ENCODE peak calls at places on chromosomes 11 and 22, in ten cellular contexts. O, V, L, W, K, R, H, Q, P and N are unnamed samples.

GRCh38 chr11:71172680-71173079 is 79.7 kb downstream of the SHANK2 start:
- DNase-seq in O (peak), H (no peak), W (no peak), P (no peak), K (no peak), Q (no peak), V (no peak), L (no peak), R (peak), N (peak)

GRCh38 chr22:17638182-17638431 is 450 bp upstream of the BCL2L13 start:
- DNase-seq in V (no peak), O (peak), H (no peak), Q (peak), K (no peak), L (no peak), R (no peak), P (no peak), W (no peak), N (no peak)

GRCh38 chr11:1127664-1128162 is 30.0 kb upstream of the MUC5AC start:
- DNase-seq in L (no peak), P (no peak), Q (no peak), V (no peak), W (no peak), H (no peak), K (no peak), O (no peak), R (no peak), N (peak)

GRCh38 chr22:48254311-48254873 is 1491.9 kb downstream of the TBC1D22A start:
- DNase-seq in V (no peak), H (no peak), W (no peak), L (no peak), Q (no peak), P (no peak), R (no peak), O (no peak), K (no peak), N (peak)

GRCh38 chr22:30277547-30278344 is 11.1 kb upstream of the OSM start:
- DNase-seq in Q (no peak), H (peak), W (no peak), O (peak), V (no peak), P (peak), L (peak), K (peak), R (peak), N (no peak)

GRCh38 chr11:117143390-117143789 is 697 bp upstream of the PAFAH1B2 start:
- DNase-seq in H (peak), K (peak), R (no peak), P (peak), L (peak), O (peak), W (peak), Q (peak), V (peak), N (peak)

GRCh38 chr11:69328231-69328630 is 34.3 kb downstream of the MYEOV start:
- DNase-seq in P (no peak), V (no peak), R (peak), W (no peak), L (no peak), Q (no peak), K (no peak), O (no peak), H (no peak), N (peak)

GRCh38 chr11:11532574-11532973 is 89.2 kb downstream of the GALNT18 start:
- DNase-seq in W (no peak), R (no peak), H (no peak), K (no peak), L (no peak), P (no peak), Q (no peak), V (no peak), O (no peak), N (no peak)

GRCh38 chr11:88359529-88359928 is 22.0 kb upstream of the CTSC start:
- DNase-seq in Q (no peak), P (no peak), K (no peak), O (no peak), H (no peak), L (no peak), R (no peak), V (no peak), W (no peak), N (no peak)

GRCh38 chr11:45926001-45926401 is 3.5 kb downstream of the LARGE2 start:
- DNase-seq in R (peak), Q (no peak), P (no peak), H (no peak), V (no peak), L (no peak), K (no peak), O (no peak), W (no peak), N (peak)

GRCh38 chr11:64321533-64321932 is 3.6 kb downstream of the PRDX5 start:
- DNase-seq in O (peak), V (peak), H (no peak), K (no peak), L (peak), Q (peak), W (no peak), R (no peak), P (no peak), N (no peak)

GRCh38 chr22:36381513-36382079 is 6.2 kb downstream of the MYH9 start:
- DNase-seq in O (no peak), H (no peak), V (no peak), W (no peak), P (no peak), R (no peak), Q (no peak), K (peak), L (no peak), N (no peak)

GRCh38 chr22:27284314-27284713 is 517.2 kb downstream of the MN1 start:
- DNase-seq in H (no peak), P (no peak), K (no peak), L (no peak), V (no peak), R (no peak), O (no peak), Q (no peak), W (no peak), N (no peak)

GRCh38 chr11:71446942-71447688 is 1.1 kb downstream of the DHCR7 start:
- DNase-seq in V (no peak), H (peak), W (no peak), Q (no peak), R (peak), K (peak), L (peak), O (peak), P (peak), N (no peak)

GRCh38 chr11:129313588-129314288 is 61.9 kb upstream of the BARX2 start:
- DNase-seq in K (peak), W (no peak), R (no peak), Q (no peak), V (no peak), P (peak), L (no peak), H (peak), O (no peak), N (no peak)

GRCh38 chr11:131041331-131042040 is 125.2 kb upstream of the SNX19 start:
- DNase-seq in O (peak), Q (no peak), R (no peak), K (no peak), L (no peak), W (no peak), V (no peak), P (no peak), H (peak), N (no peak)

DNA sequence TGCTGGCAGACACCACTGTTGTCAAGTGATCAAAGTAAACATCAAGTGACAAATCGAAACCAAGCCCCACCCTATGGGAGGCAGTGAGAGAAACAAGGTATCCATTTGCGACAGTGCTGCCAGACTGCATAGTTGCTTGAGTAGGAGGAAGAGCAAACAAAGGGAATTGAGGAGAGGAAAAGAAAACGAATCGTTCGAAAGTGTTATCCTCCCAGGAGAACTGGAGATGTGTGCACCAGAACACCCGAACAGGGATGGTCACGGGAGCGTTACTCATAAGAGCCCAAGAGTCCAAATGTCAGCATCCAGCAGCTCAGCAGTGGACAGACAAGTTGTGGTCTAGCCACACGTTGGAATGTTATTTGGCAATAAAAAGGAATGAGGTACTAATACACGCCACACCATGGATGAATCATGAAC is 58.4 kb upstream of the NUP50 start:
- DNase-seq in Q (no peak), O (peak), R (peak), V (no peak), W (no peak), L (peak), H (peak), P (no peak), K (peak), N (no peak)
- H3K4me3 ChIP-seq in Q (no peak), O (no peak), R (no peak), V (no peak), W (no peak), L (no peak), H (peak), P (no peak), K (peak), N (no peak)

GRCh38 chr11:7576671-7577225 is 62.9 kb downstream of the PPFIBP2 start:
- DNase-seq in L (no peak), W (peak), P (no peak), H (peak), Q (no peak), V (no peak), K (peak), O (no peak), R (no peak), N (no peak)

GRCh38 chr11:7577883-7578242 is 64.1 kb downstream of the PPFIBP2 start:
- DNase-seq in L (peak), Q (no peak), P (peak), O (peak), V (no peak), H (peak), W (no peak), R (no peak), K (no peak), N (no peak)

GRCh38 chr11:7578276-7578955 is 64.6 kb downstream of the PPFIBP2 start:
- DNase-seq in V (no peak), K (no peak), R (no peak), H (no peak), O (no peak), P (no peak), W (no peak), Q (no peak), L (no peak), N (no peak)

GRCh38 chr11:7575841-7576451 is 62.1 kb downstream of the PPFIBP2 start:
- DNase-seq in O (peak), Q (no peak), H (no peak), W (no peak), P (no peak), V (no peak), L (peak), R (peak), K (no peak), N (peak)

GRCh38 chr11:7577226-7577882 is 63.6 kb downstream of the PPFIBP2 start:
- DNase-seq in V (no peak), R (no peak), W (peak), Q (no peak), H (no peak), K (no peak), O (no peak), L (peak), P (peak), N (no peak)
- H3K4me3 ChIP-seq in V (peak), R (no peak), W (peak), Q (no peak), H (peak), K (peak), O (no peak), L (peak), P (peak), N (no peak)

DNA sequence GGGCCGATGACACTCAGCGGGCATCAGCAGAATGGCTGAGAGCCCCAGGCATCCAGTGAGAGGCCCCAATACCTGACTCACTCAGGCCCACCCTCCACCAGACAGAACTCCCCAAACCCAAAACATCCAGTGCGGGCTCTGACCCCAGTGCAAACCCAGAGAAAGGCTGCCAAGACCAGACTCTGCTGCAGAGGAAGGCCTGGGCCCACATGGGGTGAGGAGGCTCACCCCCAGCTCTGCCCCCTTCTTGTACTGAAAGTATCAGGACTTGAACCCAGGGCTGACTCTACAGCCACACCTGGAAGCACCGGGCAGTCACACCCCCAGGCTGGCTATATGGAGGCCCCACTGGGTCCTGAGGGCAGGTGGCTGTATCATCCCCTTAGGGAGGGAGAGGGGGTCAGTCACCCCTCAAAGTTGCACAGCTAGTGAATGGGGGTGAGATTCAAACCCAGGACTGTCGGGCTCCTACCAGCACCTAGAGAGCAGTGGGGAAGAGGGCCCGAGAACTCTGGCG is 49.3 kb downstream of the IGLL1 start:
- DNase-seq in O (no peak), R (no peak), K (no peak), Q (no peak), L (no peak), W (no peak), V (peak), P (no peak), H (no peak), N (peak)
- H3K4me3 ChIP-seq in O (no peak), R (no peak), K (no peak), Q (no peak), L (no peak), W (no peak), V (no peak), P (no peak), H (no peak), N (no peak)

GRCh38 chr11:26093206-26093605 is 238.7 kb upstream of the ANO3 start:
- DNase-seq in V (no peak), R (no peak), K (no peak), L (no peak), O (no peak), P (no peak), W (no peak), H (no peak), Q (no peak), N (no peak)
- H3K4me3 ChIP-seq in V (no peak), R (no peak), K (no peak), L (no peak), O (no peak), P (no peak), W (no peak), H (no peak), Q (no peak), N (no peak)

DNA sequence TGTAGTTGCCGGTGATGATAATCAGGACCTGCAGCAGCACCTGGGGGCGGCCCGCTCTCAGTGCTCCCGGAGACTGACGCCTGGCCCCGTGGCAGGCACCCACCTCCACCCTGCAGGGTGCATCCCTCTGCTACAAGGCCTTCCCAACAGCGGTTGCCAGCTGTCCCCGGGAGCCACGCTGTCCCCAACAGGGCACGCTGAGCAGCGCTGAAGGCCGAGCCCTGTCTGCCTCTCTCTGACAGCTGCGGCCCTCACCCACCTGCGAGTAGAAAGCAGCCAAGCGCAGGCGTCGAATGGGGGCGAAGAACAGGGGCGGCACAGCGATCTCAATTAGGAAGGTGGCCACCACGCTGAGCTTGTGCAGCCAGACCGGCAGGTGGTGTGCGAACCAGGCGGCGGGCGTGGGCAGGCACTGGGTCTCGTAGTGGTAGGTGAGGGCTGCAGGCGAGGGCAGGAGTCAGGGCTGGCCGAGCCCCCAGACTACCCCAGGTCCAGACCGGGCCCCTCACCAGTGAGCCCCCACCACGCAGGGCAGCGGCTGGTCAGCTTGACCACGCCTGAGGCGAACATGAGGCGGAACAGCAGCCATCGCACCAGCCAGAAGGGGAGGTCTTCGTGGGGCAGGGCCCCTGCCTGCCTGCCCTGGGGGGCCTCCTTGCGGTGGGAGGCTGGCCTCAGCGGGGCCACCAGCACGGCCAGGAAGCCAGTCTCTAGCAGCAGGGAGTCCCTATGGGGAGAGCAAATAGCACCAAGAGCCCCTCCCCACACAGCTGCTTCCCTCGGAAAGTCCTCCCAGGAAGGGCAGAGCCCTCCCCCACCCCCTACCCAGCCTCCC is 1.5 kb downstream of the LMF2 start:
- DNase-seq in K (no peak), Q (peak), P (no peak), O (no peak), W (no peak), R (peak), L (peak), H (no peak), V (peak), N (no peak)
- H3K4me3 ChIP-seq in K (peak), Q (peak), P (peak), O (no peak), W (peak), R (peak), L (no peak), H (peak), V (peak), N (peak)

DNA sequence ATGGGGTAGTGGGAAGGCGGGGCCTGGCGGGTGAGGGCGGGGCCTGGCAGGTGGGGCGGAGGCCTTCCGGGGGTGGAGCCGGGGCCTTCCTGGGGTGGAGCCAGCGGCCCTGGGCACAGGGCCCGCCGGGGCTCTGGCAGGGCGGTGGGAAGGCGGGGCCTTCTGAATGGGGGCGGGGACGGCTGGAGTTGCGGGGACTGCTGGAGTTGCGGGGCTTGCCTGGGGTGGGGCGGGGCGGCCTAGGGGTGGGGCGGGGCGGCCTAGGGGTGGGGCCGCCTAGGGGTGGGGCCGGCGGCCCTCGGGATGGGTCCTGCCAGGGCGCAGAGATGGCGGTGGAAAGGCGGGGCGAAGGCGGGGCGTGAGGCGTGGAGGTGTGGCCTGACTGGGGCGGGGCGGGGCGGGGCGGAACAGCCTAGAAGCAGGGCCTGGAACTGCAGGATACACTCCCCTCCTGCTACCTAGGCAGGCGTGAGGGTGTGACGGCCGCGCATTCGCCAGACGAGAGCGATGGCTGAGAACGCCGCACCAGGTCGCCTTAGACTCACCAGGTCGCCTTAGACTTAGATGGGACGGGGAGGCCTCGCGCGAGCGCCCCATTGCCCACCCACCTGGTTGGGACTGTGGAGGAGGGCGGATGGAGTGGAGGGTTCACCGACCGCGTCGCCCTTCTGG is 19.3 kb downstream of the RRP7A start:
- DNase-seq in O (peak), V (peak), H (peak), K (peak), W (peak), Q (peak), P (peak), L (peak), R (no peak), N (peak)
- H3K4me3 ChIP-seq in O (peak), V (peak), H (peak), K (peak), W (peak), Q (peak), P (peak), L (no peak), R (no peak), N (no peak)